ENCODE peak calls at places on chromosomes 3 and 15, in ten cellular contexts. One of them, this sample, is unnamed.

GRCh38 chr3:26068890-26069289 is 279.0 kb downstream of the OXSM start:
- DNase-seq in HFF-Myc: no peak
- DNase-seq in mucosa of descending colon: no peak
- DNase-seq in kidney epithelial cell: no peak
- DNase-seq in aorta: no peak
- DNase-seq in PC-3: no peak
- DNase-seq in thoracic aorta: no peak
- DNase-seq in fibroblast of the aortic adventitia: no peak
- DNase-seq in fibroblast of lung: no peak
- DNase-seq in thyroid gland: no peak
- DNase-seq in this sample: no peak

GRCh38 chr3:113695818-113696645 is at the start of gene USF3:
- DNase-seq in HFF-Myc: no peak
- DNase-seq in mucosa of descending colon: peak
- DNase-seq in kidney epithelial cell: no peak
- DNase-seq in aorta: peak
- DNase-seq in PC-3: peak
- DNase-seq in thoracic aorta: no peak
- DNase-seq in fibroblast of the aortic adventitia: peak
- DNase-seq in fibroblast of lung: peak
- DNase-seq in thyroid gland: peak
- DNase-seq in this sample: peak

GRCh38 chr15:80138962-80139361 is 13.8 kb upstream of the FAH start:
- DNase-seq in HFF-Myc: no peak
- DNase-seq in mucosa of descending colon: no peak
- DNase-seq in kidney epithelial cell: no peak
- DNase-seq in aorta: no peak
- DNase-seq in PC-3: no peak
- DNase-seq in thoracic aorta: no peak
- DNase-seq in fibroblast of the aortic adventitia: no peak
- DNase-seq in fibroblast of lung: no peak
- DNase-seq in thyroid gland: no peak
- DNase-seq in this sample: no peak

GRCh38 chr3:134294302-134294925 is 43.8 kb upstream of the RYK start:
- DNase-seq in HFF-Myc: no peak
- DNase-seq in mucosa of descending colon: peak
- DNase-seq in kidney epithelial cell: no peak
- DNase-seq in aorta: no peak
- DNase-seq in PC-3: no peak
- DNase-seq in thoracic aorta: no peak
- DNase-seq in fibroblast of the aortic adventitia: no peak
- DNase-seq in fibroblast of lung: peak
- DNase-seq in thyroid gland: no peak
- DNase-seq in this sample: no peak

GRCh38 chr3:157172746-157173145 is 12.8 kb upstream of the CCNL1 start:
- DNase-seq in HFF-Myc: no peak
- DNase-seq in mucosa of descending colon: no peak
- DNase-seq in kidney epithelial cell: no peak
- DNase-seq in aorta: no peak
- DNase-seq in PC-3: no peak
- DNase-seq in thoracic aorta: no peak
- DNase-seq in fibroblast of the aortic adventitia: no peak
- DNase-seq in fibroblast of lung: no peak
- DNase-seq in thyroid gland: no peak
- DNase-seq in this sample: no peak

GRCh38 chr3:105837143-105837740 is 31.6 kb downstream of the CBLB start:
- DNase-seq in HFF-Myc: no peak
- DNase-seq in mucosa of descending colon: no peak
- DNase-seq in kidney epithelial cell: no peak
- DNase-seq in aorta: no peak
- DNase-seq in PC-3: no peak
- DNase-seq in thoracic aorta: no peak
- DNase-seq in fibroblast of the aortic adventitia: no peak
- DNase-seq in fibroblast of lung: no peak
- DNase-seq in thyroid gland: no peak
- DNase-seq in this sample: no peak

GRCh38 chr3:106913111-106913698 is 464.0 kb upstream of the CCDC54 start:
- DNase-seq in HFF-Myc: no peak
- DNase-seq in mucosa of descending colon: no peak
- DNase-seq in kidney epithelial cell: peak
- DNase-seq in aorta: no peak
- DNase-seq in PC-3: no peak
- DNase-seq in thoracic aorta: no peak
- DNase-seq in fibroblast of the aortic adventitia: no peak
- DNase-seq in fibroblast of lung: peak
- DNase-seq in thyroid gland: no peak
- DNase-seq in this sample: no peak

GRCh38 chr3:124429129-124429815 is 301.0 kb upstream of the UMPS start:
- DNase-seq in HFF-Myc: peak
- DNase-seq in mucosa of descending colon: no peak
- DNase-seq in kidney epithelial cell: peak
- DNase-seq in aorta: no peak
- DNase-seq in PC-3: peak
- DNase-seq in thoracic aorta: no peak
- DNase-seq in fibroblast of the aortic adventitia: peak
- DNase-seq in fibroblast of lung: peak
- DNase-seq in thyroid gland: no peak
- DNase-seq in this sample: no peak

GRCh38 chr3:197380786-197381185 is 82.4 kb upstream of the DLG1 start:
- DNase-seq in HFF-Myc: no peak
- DNase-seq in mucosa of descending colon: no peak
- DNase-seq in kidney epithelial cell: no peak
- DNase-seq in aorta: no peak
- DNase-seq in PC-3: no peak
- DNase-seq in thoracic aorta: no peak
- DNase-seq in fibroblast of the aortic adventitia: no peak
- DNase-seq in fibroblast of lung: peak
- DNase-seq in thyroid gland: peak
- DNase-seq in this sample: no peak

GRCh38 chr15:31396881-31397560 is 70.4 kb downstream of the KLF13 start:
- DNase-seq in HFF-Myc: peak
- DNase-seq in mucosa of descending colon: peak
- DNase-seq in kidney epithelial cell: no peak
- DNase-seq in aorta: peak
- DNase-seq in PC-3: peak
- DNase-seq in thoracic aorta: peak
- DNase-seq in fibroblast of the aortic adventitia: peak
- DNase-seq in fibroblast of lung: peak
- DNase-seq in thyroid gland: peak
- DNase-seq in this sample: peak

GRCh38 chr15:29528276-29528675 is 258.7 kb upstream of the NSMCE3 start:
- DNase-seq in HFF-Myc: no peak
- DNase-seq in mucosa of descending colon: no peak
- DNase-seq in kidney epithelial cell: no peak
- DNase-seq in aorta: no peak
- DNase-seq in PC-3: no peak
- DNase-seq in thoracic aorta: no peak
- DNase-seq in fibroblast of the aortic adventitia: peak
- DNase-seq in fibroblast of lung: no peak
- DNase-seq in thyroid gland: no peak
- DNase-seq in this sample: no peak

GRCh38 chr15:80343610-80344009 is 60.6 kb upstream of the ARNT2 start:
- DNase-seq in HFF-Myc: no peak
- DNase-seq in mucosa of descending colon: peak
- DNase-seq in kidney epithelial cell: no peak
- DNase-seq in aorta: no peak
- DNase-seq in PC-3: no peak
- DNase-seq in thoracic aorta: no peak
- DNase-seq in fibroblast of the aortic adventitia: peak
- DNase-seq in fibroblast of lung: no peak
- DNase-seq in thyroid gland: peak
- DNase-seq in this sample: peak

GRCh38 chr3:32258869-32259268 is 20.4 kb downstream of the CMTM8 start:
- DNase-seq in HFF-Myc: no peak
- DNase-seq in mucosa of descending colon: no peak
- DNase-seq in kidney epithelial cell: no peak
- DNase-seq in aorta: no peak
- DNase-seq in PC-3: no peak
- DNase-seq in thoracic aorta: no peak
- DNase-seq in fibroblast of the aortic adventitia: no peak
- DNase-seq in fibroblast of lung: no peak
- DNase-seq in thyroid gland: no peak
- DNase-seq in this sample: no peak

GRCh38 chr3:136982520-136983138 is 24.8 kb downstream of the IL20RB start:
- DNase-seq in HFF-Myc: no peak
- DNase-seq in mucosa of descending colon: no peak
- DNase-seq in kidney epithelial cell: no peak
- DNase-seq in aorta: no peak
- DNase-seq in PC-3: no peak
- DNase-seq in thoracic aorta: no peak
- DNase-seq in fibroblast of the aortic adventitia: no peak
- DNase-seq in fibroblast of lung: no peak
- DNase-seq in thyroid gland: no peak
- DNase-seq in this sample: no peak

GRCh38 chr15:57631386-57632110 is 39.8 kb downstream of the MYZAP start:
- DNase-seq in HFF-Myc: no peak
- DNase-seq in mucosa of descending colon: no peak
- DNase-seq in kidney epithelial cell: no peak
- DNase-seq in aorta: no peak
- DNase-seq in PC-3: no peak
- DNase-seq in thoracic aorta: no peak
- DNase-seq in fibroblast of the aortic adventitia: no peak
- DNase-seq in fibroblast of lung: no peak
- DNase-seq in thyroid gland: no peak
- DNase-seq in this sample: no peak

GRCh38 chr15:66131831-66132230 is 121.7 kb downstream of the MEGF11 start:
- DNase-seq in HFF-Myc: no peak
- DNase-seq in mucosa of descending colon: no peak
- DNase-seq in kidney epithelial cell: no peak
- DNase-seq in aorta: no peak
- DNase-seq in PC-3: no peak
- DNase-seq in thoracic aorta: no peak
- DNase-seq in fibroblast of the aortic adventitia: no peak
- DNase-seq in fibroblast of lung: no peak
- DNase-seq in thyroid gland: peak
- DNase-seq in this sample: no peak

DNA sequence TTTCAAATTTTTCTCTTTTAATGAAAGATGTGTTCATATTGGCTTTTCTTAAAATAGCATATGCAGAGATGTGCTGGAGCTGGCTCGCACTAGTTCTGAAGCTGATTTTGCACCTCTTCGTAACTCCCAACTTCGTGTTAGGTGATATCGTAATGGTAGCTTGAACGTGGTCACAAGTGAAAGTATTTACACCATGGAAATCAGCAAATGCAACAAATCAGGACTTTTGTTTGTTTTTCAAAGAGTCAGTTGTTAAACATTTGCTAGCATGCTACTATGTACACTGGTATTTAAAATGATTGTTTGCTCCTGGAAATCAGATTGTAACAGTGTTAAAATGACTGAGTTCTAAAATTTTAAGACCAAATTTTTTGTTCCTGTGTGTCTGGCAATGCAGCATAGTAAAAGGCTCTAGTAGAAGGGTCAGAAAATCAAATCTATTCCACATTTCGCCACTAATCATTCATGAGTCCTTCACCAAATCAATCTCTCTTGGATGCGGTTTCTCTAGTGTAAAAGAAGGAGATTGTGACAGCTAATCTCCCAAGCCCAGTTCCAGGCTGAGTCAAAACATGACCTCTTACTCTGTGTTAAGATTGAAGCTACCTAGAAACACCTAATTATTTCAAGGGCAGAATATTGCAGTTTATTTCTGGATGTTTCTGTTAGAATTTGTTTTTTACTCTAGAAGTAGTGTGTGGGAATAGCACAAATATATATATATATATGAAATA is 34.3 kb upstream of the CMC1 start:
- DNase-seq in HFF-Myc: no peak
- DNase-seq in mucosa of descending colon: no peak
- DNase-seq in kidney epithelial cell: no peak
- DNase-seq in aorta: no peak
- DNase-seq in PC-3: peak
- DNase-seq in thoracic aorta: no peak
- DNase-seq in fibroblast of the aortic adventitia: no peak
- DNase-seq in fibroblast of lung: no peak
- DNase-seq in thyroid gland: no peak
- DNase-seq in this sample: no peak
- H3K4me3 ChIP-seq in HFF-Myc: no peak
- H3K4me3 ChIP-seq in mucosa of descending colon: no peak
- H3K4me3 ChIP-seq in kidney epithelial cell: no peak
- H3K4me3 ChIP-seq in aorta: no peak
- H3K4me3 ChIP-seq in PC-3: no peak
- H3K4me3 ChIP-seq in thoracic aorta: no peak
- H3K4me3 ChIP-seq in fibroblast of the aortic adventitia: no peak
- H3K4me3 ChIP-seq in fibroblast of lung: no peak
- H3K4me3 ChIP-seq in thyroid gland: no peak
- H3K4me3 ChIP-seq in this sample: no peak

GRCh38 chr3:50154840-50155490 is at the start of gene SEMA3F:
- DNase-seq in HFF-Myc: no peak
- DNase-seq in mucosa of descending colon: peak
- DNase-seq in kidney epithelial cell: no peak
- DNase-seq in aorta: peak
- DNase-seq in PC-3: peak
- DNase-seq in thoracic aorta: no peak
- DNase-seq in fibroblast of the aortic adventitia: peak
- DNase-seq in fibroblast of lung: peak
- DNase-seq in thyroid gland: peak
- DNase-seq in this sample: peak
- H3K4me3 ChIP-seq in HFF-Myc: peak
- H3K4me3 ChIP-seq in mucosa of descending colon: peak
- H3K4me3 ChIP-seq in kidney epithelial cell: peak
- H3K4me3 ChIP-seq in aorta: peak
- H3K4me3 ChIP-seq in PC-3: peak
- H3K4me3 ChIP-seq in thoracic aorta: peak
- H3K4me3 ChIP-seq in fibroblast of the aortic adventitia: peak
- H3K4me3 ChIP-seq in fibroblast of lung: peak
- H3K4me3 ChIP-seq in thyroid gland: peak
- H3K4me3 ChIP-seq in this sample: peak

GRCh38 chr15:38531509-38531908 is 33.1 kb downstream of the RASGRP1 start:
- DNase-seq in HFF-Myc: no peak
- DNase-seq in mucosa of descending colon: no peak
- DNase-seq in kidney epithelial cell: peak
- DNase-seq in aorta: no peak
- DNase-seq in PC-3: peak
- DNase-seq in thoracic aorta: no peak
- DNase-seq in fibroblast of the aortic adventitia: no peak
- DNase-seq in fibroblast of lung: peak
- DNase-seq in thyroid gland: no peak
- DNase-seq in this sample: no peak
- H3K4me3 ChIP-seq in HFF-Myc: no peak
- H3K4me3 ChIP-seq in mucosa of descending colon: no peak
- H3K4me3 ChIP-seq in kidney epithelial cell: no peak
- H3K4me3 ChIP-seq in aorta: no peak
- H3K4me3 ChIP-seq in PC-3: no peak
- H3K4me3 ChIP-seq in thoracic aorta: no peak
- H3K4me3 ChIP-seq in fibroblast of the aortic adventitia: no peak
- H3K4me3 ChIP-seq in fibroblast of lung: no peak
- H3K4me3 ChIP-seq in thyroid gland: no peak
- H3K4me3 ChIP-seq in this sample: no peak

DNA sequence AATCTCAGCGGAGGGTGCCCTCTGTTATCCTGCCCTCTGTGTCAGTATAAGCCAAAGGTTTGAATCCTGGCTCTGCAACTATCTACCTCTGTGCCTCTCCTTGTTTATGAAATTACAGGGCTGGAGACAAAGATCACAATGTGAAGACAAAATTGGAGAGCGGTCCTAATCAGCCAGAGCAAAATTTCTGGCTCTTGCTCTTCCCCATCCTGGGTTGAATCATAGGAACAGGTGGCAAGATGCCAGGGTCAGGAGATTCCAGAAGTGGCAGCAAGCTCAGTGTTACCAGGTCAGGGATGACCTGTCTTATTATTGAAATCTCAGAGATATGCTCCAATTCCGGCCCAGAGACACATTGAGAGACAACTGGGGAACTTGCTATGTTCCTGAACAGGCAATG is 2.3 kb upstream of the CCR2 start:
- DNase-seq in HFF-Myc: no peak
- DNase-seq in mucosa of descending colon: no peak
- DNase-seq in kidney epithelial cell: no peak
- DNase-seq in aorta: no peak
- DNase-seq in PC-3: peak
- DNase-seq in thoracic aorta: no peak
- DNase-seq in fibroblast of the aortic adventitia: no peak
- DNase-seq in fibroblast of lung: no peak
- DNase-seq in thyroid gland: peak
- DNase-seq in this sample: no peak
- H3K4me3 ChIP-seq in HFF-Myc: no peak
- H3K4me3 ChIP-seq in mucosa of descending colon: no peak
- H3K4me3 ChIP-seq in kidney epithelial cell: no peak
- H3K4me3 ChIP-seq in aorta: no peak
- H3K4me3 ChIP-seq in PC-3: no peak
- H3K4me3 ChIP-seq in thoracic aorta: no peak
- H3K4me3 ChIP-seq in fibroblast of the aortic adventitia: no peak
- H3K4me3 ChIP-seq in fibroblast of lung: no peak
- H3K4me3 ChIP-seq in thyroid gland: no peak
- H3K4me3 ChIP-seq in this sample: no peak

This sample was measured in upper lobe of right lung.